ENCODE peak calls at places on chromosomes 6 and 20, in eight cellular contexts. M, K, Y, I, H, S, R and F are unnamed samples.

GRCh38 chr20:9460518-9460917 is 53.9 kb upstream of the LAMP5 start:
- DNase-seq in M (peak), K (no peak), Y (no peak), I (no peak), H (no peak), S (no peak), R (no peak), F (no peak)

GRCh38 chr6:132684998-132685397 is 26.0 kb upstream of the TAAR1 start:
- DNase-seq in M (no peak), K (no peak), Y (no peak), I (no peak), H (no peak), S (no peak), R (no peak), F (no peak)

GRCh38 chr20:44465001-44465560 is 10.6 kb upstream of the TTPAL start:
- DNase-seq in M (no peak), K (peak), Y (no peak), I (no peak), H (no peak), S (no peak), R (peak), F (peak)

GRCh38 chr6:143449731-143450452 is 603 bp downstream of the ADAT2 start:
- DNase-seq in M (peak), K (no peak), Y (peak), I (no peak), H (no peak), S (peak), R (peak), F (peak)

GRCh38 chr20:10115021-10115420 is 80.2 kb downstream of the ANKEF1 start:
- DNase-seq in M (no peak), K (no peak), Y (no peak), I (no peak), H (no peak), S (no peak), R (no peak), F (no peak)

GRCh38 chr6:158066161-158066781 is 84.6 kb downstream of the SYNJ2 start:
- DNase-seq in M (no peak), K (no peak), Y (no peak), I (no peak), H (no peak), S (no peak), R (no peak), F (no peak)

GRCh38 chr20:31836853-31837608 is 8.4 kb downstream of the FOXS1 start:
- DNase-seq in M (no peak), K (no peak), Y (no peak), I (no peak), H (no peak), S (no peak), R (no peak), F (no peak)

GRCh38 chr6:139164001-139164400 is 29.1 kb downstream of the HECA start:
- DNase-seq in M (no peak), K (no peak), Y (no peak), I (no peak), H (no peak), S (no peak), R (no peak), F (no peak)

GRCh38 chr6:106087548-106088325 is 1.6 kb downstream of the PRDM1 start:
- DNase-seq in M (no peak), K (no peak), Y (peak), I (no peak), H (peak), S (peak), R (no peak), F (peak)

GRCh38 chr6:43807228-43808061 is 37.4 kb downstream of the VEGFA start:
- DNase-seq in M (no peak), K (peak), Y (peak), I (no peak), H (no peak), S (no peak), R (peak), F (no peak)

GRCh38 chr6:28758046-28758817 is 165.6 kb downstream of the TRIM27 start:
- DNase-seq in M (peak), K (no peak), Y (peak), I (no peak), H (no peak), S (no peak), R (no peak), F (no peak)

GRCh38 chr6:134198093-134198492 is 119.8 kb downstream of the SGK1 start:
- DNase-seq in M (peak), K (no peak), Y (no peak), I (no peak), H (no peak), S (no peak), R (no peak), F (no peak)

GRCh38 chr6:155152211-155153076 is 111.4 kb upstream of the CLDN20 start:
- DNase-seq in M (no peak), K (no peak), Y (no peak), I (no peak), H (no peak), S (no peak), R (no peak), F (no peak)

GRCh38 chr6:45423901-45424627 is 46.3 kb upstream of the SUPT3H start:
- DNase-seq in M (no peak), K (peak), Y (no peak), I (no peak), H (no peak), S (no peak), R (peak), F (peak)

GRCh38 chr20:50044353-50044960 is 61.7 kb downstream of the SNAI1 start:
- DNase-seq in M (no peak), K (no peak), Y (no peak), I (no peak), H (no peak), S (no peak), R (no peak), F (no peak)

GRCh38 chr6:25482996-25483395 is 169.0 kb upstream of the SCGN start:
- DNase-seq in M (no peak), K (no peak), Y (no peak), I (no peak), H (no peak), S (no peak), R (no peak), F (no peak)

GRCh38 chr6:43717822-43718221 is 30.2 kb upstream of the MRPS18A start:
- DNase-seq in M (no peak), K (no peak), Y (no peak), I (no peak), H (peak), S (no peak), R (no peak), F (no peak)

GRCh38 chr6:143806282-143807102 is 36.6 kb upstream of the LTV1 start:
- DNase-seq in M (no peak), K (no peak), Y (peak), I (no peak), H (no peak), S (no peak), R (no peak), F (no peak)

GRCh38 chr20:38844963-38845362 is 39.5 kb downstream of the PPP1R16B start:
- DNase-seq in M (no peak), K (no peak), Y (no peak), I (no peak), H (no peak), S (no peak), R (no peak), F (no peak)

GRCh38 chr20:47358672-47359532 is 2.4 kb upstream of the ZMYND8 start:
- DNase-seq in M (peak), K (peak), Y (peak), I (peak), H (peak), S (peak), R (peak), F (peak)

GRCh38 chr20:44651507-44652373 is at the start of gene ADA:
- DNase-seq in M (peak), K (peak), Y (peak), I (no peak), H (peak), S (no peak), R (peak), F (peak)

GRCh38 chr6:36277946-36278465 is 8.1 kb downstream of the PNPLA1 start:
- DNase-seq in M (no peak), K (no peak), Y (no peak), I (no peak), H (no peak), S (no peak), R (no peak), F (no peak)

GRCh38 chr20:13261460-13262301 is 40.6 kb downstream of the ISM1 start:
- DNase-seq in M (peak), K (peak), Y (peak), I (no peak), H (peak), S (no peak), R (peak), F (peak)

GRCh38 chr6:115838763-115839401 is 221.8 kb downstream of the FRK start:
- DNase-seq in M (peak), K (no peak), Y (peak), I (no peak), H (no peak), S (no peak), R (peak), F (peak)

GRCh38 chr20:37343212-37343993 is 2.5 kb upstream of the SRC start:
- DNase-seq in M (peak), K (no peak), Y (no peak), I (peak), H (no peak), S (no peak), R (peak), F (peak)

GRCh38 chr6:31354248-31354647 is 2.7 kb downstream of the HLA-B start:
- DNase-seq in M (no peak), K (peak), Y (no peak), I (no peak), H (no peak), S (no peak), R (no peak), F (no peak)

GRCh38 chr6:42390228-42390934 is 61.3 kb downstream of the TRERF1 start:
- DNase-seq in M (no peak), K (no peak), Y (no peak), I (no peak), H (no peak), S (no peak), R (peak), F (peak)

GRCh38 chr6:127907960-127908640 is 7.2 kb upstream of the THEMIS start:
- DNase-seq in M (no peak), K (no peak), Y (no peak), I (no peak), H (no peak), S (no peak), R (no peak), F (no peak)

GRCh38 chr6:7896465-7896987 is 14.1 kb downstream of the TXNDC5 start:
- DNase-seq in M (no peak), K (no peak), Y (no peak), I (no peak), H (no peak), S (no peak), R (no peak), F (no peak)

GRCh38 chr6:7894272-7895124 is 16.1 kb downstream of the TXNDC5 start:
- DNase-seq in M (no peak), K (no peak), Y (no peak), I (no peak), H (no peak), S (no peak), R (no peak), F (no peak)

GRCh38 chr6:7895125-7895423 is 15.5 kb downstream of the TXNDC5 start:
- DNase-seq in M (no peak), K (no peak), Y (no peak), I (peak), H (no peak), S (no peak), R (no peak), F (peak)

GRCh38 chr6:7891098-7891872 is 19.3 kb downstream of the TXNDC5 start:
- DNase-seq in M (no peak), K (no peak), Y (no peak), I (no peak), H (no peak), S (no peak), R (no peak), F (no peak)

DNA sequence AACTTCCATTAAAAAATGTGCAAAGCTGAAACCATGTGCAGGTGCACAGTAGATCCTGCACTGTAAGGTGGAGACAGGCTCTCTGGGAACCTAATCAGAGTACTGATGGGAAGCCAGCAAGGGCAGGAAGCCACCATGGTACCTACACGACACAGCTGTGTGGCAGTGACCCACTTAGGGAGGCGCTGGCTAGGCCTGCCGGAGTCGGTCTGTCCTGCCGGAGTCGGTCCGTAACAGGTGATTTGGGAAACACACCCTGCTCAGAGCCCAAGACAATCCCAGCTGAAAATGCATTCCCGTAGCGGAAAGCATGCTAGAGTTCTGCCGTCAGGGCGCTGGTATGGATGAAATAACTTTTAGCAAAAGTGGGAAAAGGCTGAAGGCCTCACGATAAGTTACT is 17.2 kb downstream of the TXNDC5 start:
- DNase-seq in M (no peak), K (no peak), Y (no peak), I (no peak), H (no peak), S (no peak), R (no peak), F (no peak)
- TF ChIP-seq POLR2A in M (no peak), K (no peak), Y (no peak), I (no peak), H (no peak), S (no peak), R (no peak), F (no peak)

DNA sequence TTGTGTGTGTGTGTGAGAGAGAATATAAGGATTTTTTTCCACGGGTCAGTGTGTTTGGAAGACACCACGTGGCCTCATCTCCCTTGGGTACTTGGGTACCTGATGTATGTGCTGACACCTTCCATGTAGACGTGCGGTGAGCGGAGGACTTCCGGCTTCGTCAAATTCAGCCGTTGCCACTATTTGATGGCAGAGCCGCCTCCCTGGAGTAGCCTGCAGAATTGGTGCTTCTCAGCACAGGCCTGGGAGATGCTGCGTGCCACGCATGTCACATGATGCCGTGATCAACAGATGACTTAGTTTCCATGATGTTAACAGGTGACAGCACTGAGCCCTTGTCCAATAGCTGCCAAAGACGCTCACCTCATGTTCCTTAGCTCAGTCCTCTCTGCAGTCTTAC is 69.4 kb downstream of the CDH4 start:
- DNase-seq in M (no peak), K (no peak), Y (no peak), I (no peak), H (no peak), S (no peak), R (no peak), F (no peak)
- TF ChIP-seq POLR2A in M (no peak), K (no peak), Y (no peak), I (no peak), H (no peak), S (no peak), R (no peak), F (no peak)

GRCh38 chr6:5163233-5163632 is 78.1 kb downstream of the PPP1R3G start:
- DNase-seq in M (no peak), K (no peak), Y (no peak), I (no peak), H (no peak), S (no peak), R (no peak), F (no peak)

GRCh38 chr6:5162401-5162800 is 77.3 kb downstream of the PPP1R3G start:
- DNase-seq in M (no peak), K (no peak), Y (no peak), I (no peak), H (no peak), S (no peak), R (no peak), F (no peak)

GRCh38 chr6:5159162-5159561 is 74.0 kb downstream of the PPP1R3G start:
- DNase-seq in M (no peak), K (no peak), Y (no peak), I (no peak), H (no peak), S (no peak), R (no peak), F (no peak)

GRCh38 chr6:5167501-5167900 is 82.4 kb downstream of the PPP1R3G start:
- DNase-seq in M (no peak), K (no peak), Y (no peak), I (no peak), H (no peak), S (no peak), R (no peak), F (no peak)

GRCh38 chr6:5164092-5164491 is 79.0 kb downstream of the PPP1R3G start:
- DNase-seq in M (no peak), K (no peak), Y (no peak), I (no peak), H (no peak), S (no peak), R (no peak), F (no peak)
- TF ChIP-seq POLR2A in M (no peak), K (no peak), Y (no peak), I (no peak), H (no peak), S (no peak), R (no peak), F (no peak)

DNA sequence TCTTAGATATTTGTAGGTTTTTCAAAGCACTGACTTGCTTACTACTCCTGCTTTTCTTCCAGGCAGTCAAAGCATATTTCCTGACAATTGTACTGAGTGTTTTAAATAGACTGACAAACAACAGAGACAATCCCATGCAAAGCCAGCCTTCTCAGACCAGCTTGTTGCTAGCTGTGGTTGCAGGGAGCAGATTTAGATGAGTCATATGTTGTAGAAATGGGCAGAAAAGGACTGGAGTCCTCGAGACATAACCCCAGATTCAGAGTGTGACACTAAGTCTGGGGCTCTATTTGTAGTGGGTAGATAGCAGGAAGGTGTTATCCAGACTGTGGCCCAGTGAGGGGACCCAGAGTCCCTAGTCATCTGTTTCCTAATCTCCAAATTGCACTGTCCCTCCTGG is 107.1 kb upstream of the TAB2 start:
- DNase-seq in M (no peak), K (no peak), Y (no peak), I (no peak), H (no peak), S (no peak), R (no peak), F (no peak)
- TF ChIP-seq POLR2A in M (no peak), K (no peak), Y (no peak), I (no peak), H (no peak), S (no peak), R (no peak), F (no peak)

GRCh38 chr6:53547166-53547814 is 2.4 kb upstream of the GCLC start:
- DNase-seq in M (no peak), K (no peak), Y (peak), I (no peak), H (no peak), S (no peak), R (no peak), F (no peak)

GRCh38 chr6:53544050-53544499 is 826 bp downstream of the GCLC start:
- DNase-seq in M (no peak), K (no peak), Y (no peak), I (no peak), H (no peak), S (no peak), R (peak), F (no peak)

GRCh38 chr6:53544500-53545308 is at the start of gene GCLC:
- DNase-seq in M (peak), K (peak), Y (peak), I (peak), H (peak), S (peak), R (peak), F (peak)

GRCh38 chr6:53546256-53546655 is 1.4 kb upstream of the GCLC start:
- DNase-seq in M (no peak), K (no peak), Y (no peak), I (no peak), H (no peak), S (no peak), R (no peak), F (no peak)

DNA sequence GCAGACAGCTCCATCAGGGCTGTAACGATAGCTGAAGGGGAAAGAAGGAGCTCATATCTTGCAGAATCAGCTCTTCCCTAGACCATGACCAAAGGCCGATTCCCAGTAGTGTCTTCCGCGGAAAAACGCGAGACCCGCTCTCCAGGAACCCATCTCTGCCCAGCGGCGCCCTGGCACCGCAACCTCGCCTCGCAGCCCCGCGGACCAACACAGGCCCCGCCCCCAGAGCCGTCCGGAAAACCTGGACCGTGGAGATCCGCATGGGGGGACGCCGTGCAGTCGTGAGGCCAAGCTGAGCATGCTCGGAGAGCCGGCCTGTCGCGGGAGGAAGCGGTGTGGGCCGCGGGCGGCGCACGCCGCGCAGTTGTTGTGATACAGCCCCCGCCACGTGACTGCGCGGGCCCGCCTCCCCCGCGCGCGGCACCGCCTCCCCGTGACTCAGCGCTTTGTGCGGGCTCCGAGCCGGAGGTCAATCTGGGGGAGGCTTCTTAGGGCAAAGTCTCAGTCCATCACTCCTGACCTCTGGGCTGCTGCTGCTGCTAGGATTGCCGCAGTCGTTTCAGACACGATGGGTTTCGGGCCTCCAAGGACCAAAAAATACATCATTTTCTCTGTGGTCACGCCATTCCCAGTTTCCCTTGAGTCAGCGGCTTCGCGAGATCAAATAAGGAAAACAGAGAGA is 3.1 kb upstream of the GCLC start:
- DNase-seq in M (peak), K (peak), Y (peak), I (peak), H (peak), S (peak), R (peak), F (peak)
- TF ChIP-seq POLR2A in M (peak), K (peak), Y (peak), I (peak), H (peak), S (no peak), R (peak), F (peak)

GRCh38 chr6:89353702-89354392 is 1.3 kb upstream of the UBE2J1 start:
- DNase-seq in M (no peak), K (no peak), Y (no peak), I (no peak), H (no peak), S (no peak), R (no peak), F (no peak)
- TF ChIP-seq POLR2A in M (no peak), K (no peak), Y (no peak), I (no peak), H (no peak), S (no peak), R (no peak), F (no peak)

DNA sequence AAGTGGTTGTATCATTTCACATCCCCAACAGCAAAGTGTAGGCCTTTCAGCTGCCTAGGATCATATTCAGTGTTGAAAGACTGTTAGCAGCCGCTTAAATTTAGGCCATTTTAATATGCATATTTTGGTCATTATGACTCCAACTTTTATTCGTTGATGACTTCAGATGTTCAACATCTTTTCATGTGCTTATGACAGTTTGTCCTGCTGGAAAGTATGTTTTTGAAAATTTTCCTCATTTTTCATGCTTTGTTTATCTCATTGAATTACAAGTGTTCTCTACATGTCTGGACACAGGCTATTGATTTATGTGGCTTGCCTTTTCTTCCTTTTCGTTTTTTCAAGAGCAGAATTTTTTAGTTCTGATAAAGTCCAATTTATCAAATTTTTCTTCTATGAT is 244.0 kb downstream of the THBS2 start:
- DNase-seq in M (no peak), K (no peak), Y (no peak), I (no peak), H (no peak), S (no peak), R (no peak), F (no peak)
- TF ChIP-seq POLR2A in M (no peak), K (no peak), Y (no peak), I (no peak), H (no peak), S (no peak), R (no peak), F (no peak)